ENCODE peak calls at places on chromosomes 1 and 21, in five cellular contexts. One of them, this sample, is unnamed.

GRCh38 chr1:53860967-53861411 is 22.9 kb upstream of the NDC1 start:
- DNase-seq in activated gamma-delta T cell treated with Interleukin-2 at 50 U/mL for 16 hours: peak
- DNase-seq in Karpas-422: peak
- DNase-seq in Ammon's horn: peak
- DNase-seq in trophoblast cell: peak
- DNase-seq in this sample: peak

GRCh38 chr21:46051821-46052675 is 45.9 kb upstream of the COL6A2 start:
- DNase-seq in Karpas-422: no peak
- DNase-seq in Ammon's horn: no peak
- DNase-seq in activated gamma-delta T cell treated with Interleukin-2 at 50 U/mL for 16 hours: no peak
- DNase-seq in trophoblast cell: no peak
- DNase-seq in this sample: no peak

GRCh38 chr1:116569776-116570357 is 959 bp downstream of the CD58 start:
- DNase-seq in trophoblast cell: peak
- DNase-seq in Ammon's horn: no peak
- DNase-seq in Karpas-422: no peak
- DNase-seq in activated gamma-delta T cell treated with Interleukin-2 at 50 U/mL for 16 hours: peak
- DNase-seq in this sample: peak

GRCh38 chr1:199220046-199220445 is 581.2 kb downstream of the PTPRC start:
- DNase-seq in Ammon's horn: no peak
- DNase-seq in trophoblast cell: no peak
- DNase-seq in activated gamma-delta T cell treated with Interleukin-2 at 50 U/mL for 16 hours: no peak
- DNase-seq in Karpas-422: no peak
- DNase-seq in this sample: no peak

GRCh38 chr1:83799474-83800085 is 199.4 kb downstream of the TTLL7 start:
- DNase-seq in Ammon's horn: peak
- DNase-seq in activated gamma-delta T cell treated with Interleukin-2 at 50 U/mL for 16 hours: no peak
- DNase-seq in trophoblast cell: no peak
- DNase-seq in Karpas-422: no peak
- DNase-seq in this sample: no peak

GRCh38 chr1:230825061-230825803 is 43.1 kb downstream of the C1orf198 start:
- DNase-seq in Ammon's horn: no peak
- DNase-seq in trophoblast cell: peak
- DNase-seq in Karpas-422: no peak
- DNase-seq in activated gamma-delta T cell treated with Interleukin-2 at 50 U/mL for 16 hours: no peak
- DNase-seq in this sample: no peak

GRCh38 chr1:6614019-6614952 is 755 bp downstream of the PHF13 start:
- DNase-seq in Ammon's horn: no peak
- DNase-seq in Karpas-422: peak
- DNase-seq in trophoblast cell: no peak
- DNase-seq in activated gamma-delta T cell treated with Interleukin-2 at 50 U/mL for 16 hours: peak
- DNase-seq in this sample: no peak

GRCh38 chr1:86471296-86471695 is 2.6 kb downstream of the CLCA1 start:
- DNase-seq in trophoblast cell: no peak
- DNase-seq in Karpas-422: no peak
- DNase-seq in activated gamma-delta T cell treated with Interleukin-2 at 50 U/mL for 16 hours: no peak
- DNase-seq in Ammon's horn: no peak
- DNase-seq in this sample: no peak

GRCh38 chr1:222931018-222931417 is 116.2 kb downstream of the DISP1 start:
- DNase-seq in Ammon's horn: no peak
- DNase-seq in Karpas-422: no peak
- DNase-seq in activated gamma-delta T cell treated with Interleukin-2 at 50 U/mL for 16 hours: no peak
- DNase-seq in trophoblast cell: no peak
- DNase-seq in this sample: no peak

GRCh38 chr1:117607471-117607870 is 1.6 kb downstream of the TENT5C start:
- DNase-seq in trophoblast cell: no peak
- DNase-seq in activated gamma-delta T cell treated with Interleukin-2 at 50 U/mL for 16 hours: peak
- DNase-seq in Karpas-422: peak
- DNase-seq in Ammon's horn: no peak
- DNase-seq in this sample: no peak

GRCh38 chr21:35048183-35048601 is 910 bp downstream of the RUNX1 start:
- DNase-seq in trophoblast cell: peak
- DNase-seq in Ammon's horn: peak
- DNase-seq in activated gamma-delta T cell treated with Interleukin-2 at 50 U/mL for 16 hours: no peak
- DNase-seq in Karpas-422: peak
- DNase-seq in this sample: no peak